ENCODE peak calls at places on chromosome 3, in six cellular contexts. I is H1, W is H9, X is neuronal stem cell, Z is IMR-90, J is trophoblast cell. T is an unnamed sample.

GRCh38 chr3:186057594-186057993 is 51.3 kb downstream of the ETV5 start:
- DNase-seq in I (no peak), W (peak), X (no peak), Z (peak), J (no peak), T (peak)

GRCh38 chr3:41357271-41357670 is 158.0 kb downstream of the CTNNB1 start:
- DNase-seq in I (no peak), W (no peak), X (no peak), Z (no peak), J (no peak), T (no peak)

GRCh38 chr3:34012102-34012461 is 213.7 kb downstream of the PDCD6IP start:
- DNase-seq in I (no peak), W (no peak), X (no peak), Z (peak), J (no peak), T (peak)

GRCh38 chr3:5252111-5252510 is 64.6 kb downstream of the EDEM1 start:
- DNase-seq in I (no peak), W (no peak), X (no peak), Z (no peak), J (no peak), T (no peak)

GRCh38 chr3:155908086-155908485 is 37.6 kb downstream of the GMPS start:
- DNase-seq in I (no peak), W (peak), X (no peak), Z (no peak), J (no peak), T (no peak)

GRCh38 chr3:55500555-55501340 is 13.6 kb upstream of the WNT5A start:
- DNase-seq in I (no peak), W (no peak), X (no peak), Z (peak), J (no peak), T (no peak)

GRCh38 chr3:133703915-133704314 is 42.2 kb upstream of the TOPBP1 start:
- DNase-seq in I (no peak), W (no peak), X (no peak), Z (no peak), J (no peak), T (no peak)

GRCh38 chr3:7166460-7166859 is 305.5 kb downstream of the GRM7 start:
- DNase-seq in I (no peak), W (no peak), X (no peak), Z (no peak), J (no peak), T (no peak)

GRCh38 chr3:179324270-179324754 is 1.5 kb downstream of the ZNF639 start:
- DNase-seq in I (no peak), W (no peak), X (no peak), Z (peak), J (no peak), T (peak)

GRCh38 chr3:120452816-120453215 is 2.0 kb upstream of the FSTL1 start:
- DNase-seq in I (no peak), W (no peak), X (no peak), Z (no peak), J (no peak), T (no peak)

GRCh38 chr3:120177907-120178306 is 83.7 kb upstream of the GSK3B start:
- DNase-seq in I (no peak), W (peak), X (no peak), Z (no peak), J (no peak), T (peak)

GRCh38 chr3:99789322-99789721 is 28.3 kb upstream of the CMSS1 start:
- DNase-seq in I (no peak), W (no peak), X (peak), Z (peak), J (peak), T (peak)

GRCh38 chr3:35562141-35562540 is 77.2 kb upstream of the ARPP21 start:
- DNase-seq in I (no peak), W (no peak), X (no peak), Z (no peak), J (no peak), T (no peak)

GRCh38 chr3:193617628-193618027 is 24.6 kb downstream of the OPA1 start:
- DNase-seq in I (no peak), W (no peak), X (no peak), Z (no peak), J (no peak), T (no peak)

GRCh38 chr3:2360815-2361214 is 262.1 kb downstream of the CNTN4 start:
- DNase-seq in I (no peak), W (no peak), X (no peak), Z (no peak), J (no peak), T (no peak)

GRCh38 chr3:141422961-141423582 is 54.8 kb downstream of the ZBTB38 start:
- DNase-seq in I (no peak), W (no peak), X (no peak), Z (no peak), J (no peak), T (peak)

GRCh38 chr3:174784206-174784934 is 74.8 kb upstream of the NAALADL2 start:
- DNase-seq in I (no peak), W (no peak), X (no peak), Z (peak), J (no peak), T (no peak)

GRCh38 chr3:197501496-197501878 is 54.3 kb downstream of the BDH1 start:
- DNase-seq in I (no peak), W (no peak), X (no peak), Z (peak), J (no peak), T (no peak)

GRCh38 chr3:131692356-131692755 is 189.6 kb upstream of the MRPL3 start:
- DNase-seq in I (no peak), W (no peak), X (no peak), Z (no peak), J (no peak), T (no peak)

GRCh38 chr3:167406876-167407492 is 26.9 kb upstream of the ZBBX start:
- DNase-seq in I (no peak), W (peak), X (peak), Z (peak), J (peak), T (peak)

GRCh38 chr3:73558399-73559075 is 66.2 kb downstream of the PDZRN3 start:
- DNase-seq in I (no peak), W (no peak), X (no peak), Z (peak), J (no peak), T (peak)

GRCh38 chr3:48694610-48695051 is 8.9 kb upstream of the NCKIPSD start:
- DNase-seq in I (no peak), W (no peak), X (peak), Z (peak), J (peak), T (peak)

DNA sequence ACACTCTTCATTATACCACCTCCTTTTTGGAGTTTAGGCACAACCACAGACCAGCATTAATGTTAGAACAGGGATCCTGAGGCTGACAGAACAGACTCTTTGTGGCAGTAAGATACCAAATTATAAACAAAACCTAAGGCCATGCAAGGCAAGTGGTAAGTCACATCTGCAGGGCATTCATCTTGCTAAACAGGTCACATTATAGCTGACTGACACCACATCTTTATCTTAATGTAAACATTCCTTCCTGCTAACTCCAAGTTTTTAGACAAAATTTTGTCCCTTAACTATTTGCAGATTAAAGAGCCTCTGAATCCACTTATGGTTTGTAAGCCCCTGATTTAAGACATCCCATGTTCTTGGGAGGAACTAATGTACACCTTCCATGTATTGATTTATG is 500.6 kb downstream of the PYDC2 start:
- DNase-seq in I (no peak), W (no peak), X (no peak), Z (no peak), J (no peak), T (peak)
- H2BK5ac ChIP-seq in I (peak), W (no peak), X (no peak), Z (no peak), J (no peak), T (no peak)

GRCh38 chr3:37742121-37742520 is 119.6 kb upstream of the CTDSPL start:
- DNase-seq in I (no peak), W (no peak), X (no peak), Z (no peak), J (no peak), T (no peak)
- H4K91ac ChIP-seq in I (no peak), W (no peak), X (no peak), Z (no peak), J (no peak), T (no peak)

DNA sequence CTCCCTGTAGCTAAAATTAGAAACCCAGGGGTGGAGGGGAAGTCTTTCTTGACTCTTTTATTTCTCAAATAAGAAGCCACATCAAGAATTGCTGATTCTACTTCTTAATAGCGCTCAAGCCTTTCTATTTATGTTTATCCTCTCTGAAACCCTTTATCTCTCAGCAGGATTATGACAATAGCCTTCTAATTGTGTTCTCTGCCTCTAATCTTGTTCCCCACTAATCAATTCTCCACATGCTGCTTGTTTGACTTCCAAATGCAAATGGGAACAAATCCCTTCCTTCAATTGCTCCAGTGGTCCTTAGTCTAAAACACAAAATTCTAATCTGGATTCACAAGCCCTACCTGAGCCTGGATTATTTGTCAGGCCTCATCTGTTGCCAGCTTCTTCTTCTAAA is 43.7 kb upstream of the CFAP20DC start:
- DNase-seq in I (no peak), W (no peak), X (no peak), Z (no peak), J (no peak), T (no peak)
- H3K18ac ChIP-seq in I (no peak), W (no peak), X (no peak), Z (no peak), J (no peak), T (no peak)

GRCh38 chr3:46574881-46575576 is 8.9 kb upstream of the LRRC2 start:
- DNase-seq in I (peak), W (peak), X (no peak), Z (no peak), J (no peak), T (no peak)
- H2BK5ac ChIP-seq in I (peak), W (peak), X (no peak), Z (no peak), J (no peak), T (no peak)

GRCh38 chr3:154602241-154602640 is 172.3 kb upstream of the GPR149 start:
- DNase-seq in I (no peak), W (no peak), X (no peak), Z (no peak), J (no peak), T (no peak)
- H4K91ac ChIP-seq in I (no peak), W (no peak), X (no peak), Z (no peak), J (no peak), T (no peak)

DNA sequence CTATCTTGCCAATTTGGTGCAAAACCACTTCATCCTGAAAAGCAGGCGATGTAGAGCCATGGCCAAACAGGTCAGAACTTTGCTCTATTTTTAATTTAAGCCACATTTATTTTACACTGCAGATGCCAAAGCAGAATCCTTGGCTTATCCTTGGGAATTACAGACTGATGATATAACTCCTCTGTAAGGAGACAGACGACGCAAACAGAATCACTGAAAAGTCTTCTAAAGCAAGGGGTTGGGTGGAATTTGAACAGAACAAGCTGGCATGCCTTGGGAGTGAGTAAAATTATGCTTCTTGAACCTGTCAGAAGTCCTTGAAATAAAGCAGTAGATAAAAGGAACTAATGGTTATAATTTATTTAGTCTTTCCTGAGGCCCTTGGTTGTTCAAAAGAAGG is 122.0 kb downstream of the CHST2 start:
- DNase-seq in I (no peak), W (no peak), X (no peak), Z (peak), J (no peak), T (peak)
- H3K18ac ChIP-seq in I (no peak), W (no peak), X (no peak), Z (no peak), J (no peak), T (no peak)

GRCh38 chr3:187319699-187320302 is 28.3 kb upstream of the MASP1 start:
- DNase-seq in I (peak), W (peak), X (peak), Z (peak), J (peak), T (peak)

GRCh38 chr3:187321766-187322165 is 30.2 kb upstream of the MASP1 start:
- DNase-seq in I (no peak), W (no peak), X (no peak), Z (no peak), J (no peak), T (no peak)

GRCh38 chr3:187328691-187329090 is 37.2 kb upstream of the MASP1 start:
- DNase-seq in I (no peak), W (no peak), X (no peak), Z (no peak), J (no peak), T (no peak)

GRCh38 chr3:187327827-187328226 is 36.3 kb upstream of the MASP1 start:
- DNase-seq in I (no peak), W (no peak), X (no peak), Z (no peak), J (no peak), T (no peak)

GRCh38 chr3:187325632-187326031 is 34.1 kb upstream of the MASP1 start:
- DNase-seq in I (no peak), W (no peak), X (no peak), Z (no peak), J (no peak), T (no peak)
- H2BK5ac ChIP-seq in I (no peak), W (no peak), X (no peak), Z (no peak), J (no peak), T (no peak)

DNA sequence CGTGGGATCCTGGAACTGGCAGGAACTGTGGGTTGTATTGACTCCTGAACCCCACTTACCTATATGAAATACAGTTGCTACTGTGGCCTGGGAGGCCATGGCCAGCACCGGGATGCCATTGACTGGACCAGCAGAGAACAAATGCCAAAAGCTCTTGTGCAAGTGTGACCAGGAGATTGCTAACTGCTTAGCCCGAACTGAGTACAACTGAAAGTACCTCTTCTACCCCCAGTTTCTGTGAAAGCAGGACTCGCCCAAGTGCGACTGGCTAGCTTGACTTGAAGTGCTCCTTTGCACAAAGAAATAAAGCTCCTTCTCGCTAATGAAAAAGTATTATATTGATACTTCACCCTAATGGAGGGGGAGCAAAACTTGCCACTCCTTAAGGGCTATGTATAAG is 101.3 kb upstream of the ATP11B start:
- DNase-seq in I (no peak), W (no peak), X (no peak), Z (no peak), J (no peak), T (no peak)
- H4K91ac ChIP-seq in I (no peak), W (no peak), X (no peak), Z (no peak), J (no peak), T (no peak)

DNA sequence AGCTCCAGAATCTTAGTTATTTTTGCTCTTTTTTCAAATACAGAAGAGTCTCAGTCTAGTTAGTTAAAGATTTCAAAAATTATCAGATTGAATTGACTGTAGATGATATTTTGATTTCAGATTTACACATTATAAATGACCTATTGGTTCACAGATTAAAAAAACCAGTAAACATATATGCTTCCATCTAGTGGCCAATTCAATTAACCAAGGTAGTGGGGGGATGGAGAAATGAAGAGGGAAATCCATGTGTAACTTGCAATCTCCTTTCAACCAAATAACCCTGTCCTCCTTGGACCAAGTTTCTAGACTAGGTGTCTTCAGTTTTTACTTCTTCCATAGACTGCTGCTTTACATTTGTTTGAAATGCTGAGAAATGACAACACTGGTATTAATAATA is 789.8 kb downstream of the ROBO1 start:
- DNase-seq in I (no peak), W (no peak), X (no peak), Z (peak), J (no peak), T (peak)
- H3K18ac ChIP-seq in I (no peak), W (no peak), X (no peak), Z (no peak), J (no peak), T (no peak)

T was measured in mesenchymal stem cell.